ENCODE peak calls at places on chromosomes 4 and X, in four cellular contexts. G is HepG2, A is GM12878, V is A549. T is an unnamed sample.

GRCh38 chr4:19455196-19455595 is 796.5 kb upstream of the SLIT2 start:
- DNase-seq in V (no peak), A (no peak), G (no peak), T (no peak)

GRCh38 chr4:26441110-26441509 is 49.2 kb downstream of the CCKAR start:
- DNase-seq in G (peak; percentile 10), A (no peak), V (no peak), T (no peak)

GRCh38 chrX:53656845-53657244 is 29.7 kb downstream of the HUWE1 start:
- DNase-seq in G (no peak), A (no peak), V (no peak), T (no peak)

GRCh38 chrX:103883533-103883932 is 51.5 kb upstream of the RAB9B start:
- DNase-seq in V (no peak), A (no peak), G (no peak), T (no peak)

GRCh38 chr4:138889216-138889615 is 126.4 kb upstream of the NOCT start:
- DNase-seq in A (no peak), V (no peak), G (no peak), T (no peak)

GRCh38 chr4:57499786-57500185 is 389.6 kb upstream of the IGFBP7 start:
- DNase-seq in G (peak; percentile 42), A (no peak), V (no peak), T (peak; percentile 2)

GRCh38 chrX:71911023-71911730 is 532 bp downstream of the NHSL2 start:
- DNase-seq in A (no peak), G (no peak), V (peak; percentile 42), T (no peak)

GRCh38 chr4:25810815-25811690 is 51.7 kb downstream of the SEL1L3 start:
- DNase-seq in A (no peak), G (peak; percentile 60), V (peak; percentile 16), T (no peak)

GRCh38 chr4:36189511-36190226 is 54.6 kb downstream of the ARAP2 start:
- DNase-seq in A (peak; percentile 56), G (no peak), V (no peak), T (no peak)

GRCh38 chrX:21638311-21638710 is 19.8 kb downstream of the KLHL34 start:
- DNase-seq in G (no peak), A (no peak), V (no peak), T (no peak)

GRCh38 chr4:91448668-91449330 is 855.0 kb upstream of the GRID2 start:
- DNase-seq in V (no peak), G (no peak), A (no peak), T (no peak)

GRCh38 chr4:185567828-185568442 is 32.6 kb upstream of the PDLIM3 start:
- DNase-seq in G (peak; percentile 80), A (no peak), V (no peak), T (no peak)

GRCh38 chr4:113996599-113997177 is 17.2 kb upstream of the ARSJ start:
- DNase-seq in G (no peak), A (no peak), V (no peak), T (no peak)

GRCh38 chr4:58502839-58503238 is 1392.7 kb upstream of the IGFBP7 start:
- DNase-seq in A (no peak), G (no peak), V (no peak), T (no peak)

GRCh38 chr4:55615008-55615407 is 21.1 kb downstream of the NMU start:
- DNase-seq in G (no peak), V (no peak), A (no peak), T (peak; percentile 16)

GRCh38 chrX:137999071-137999470 is 433.1 kb downstream of the ZIC3 start:
- DNase-seq in G (no peak), A (no peak), V (no peak), T (no peak)

GRCh38 chr4:20454440-20455037 is 202.8 kb downstream of the SLIT2 start:
- DNase-seq in G (no peak), A (no peak), V (no peak), T (no peak)

GRCh38 chrX:78839711-78840110 is 92.2 kb downstream of the LPAR4 start:
- DNase-seq in A (no peak), V (no peak), G (no peak), T (no peak)

GRCh38 chr4:174423257-174423944 is 98.9 kb downstream of the HPGD start:
- DNase-seq in A (no peak), V (peak; percentile 54), G (no peak), T (peak; percentile 43)

GRCh38 chr4:38560763-38561558 is 103.0 kb upstream of the KLF3 start:
- DNase-seq in G (no peak), A (peak; percentile 54), V (no peak), T (no peak)

GRCh38 chr4:131044368-131044767 is 1948.4 kb downstream of the C4orf33 start:
- DNase-seq in A (no peak), V (no peak), G (no peak), T (no peak)

GRCh38 chr4:8647094-8647570 is 54.6 kb downstream of the CPZ start:
- DNase-seq in G (no peak), V (no peak), A (no peak), T (no peak)

GRCh38 chr4:98584265-98584664 is 74.1 kb downstream of the TSPAN5 start:
- DNase-seq in V (no peak), G (peak; percentile 80), A (no peak), T (no peak)

GRCh38 chr4:162274354-162274753 is 110.6 kb upstream of the FSTL5 start:
- DNase-seq in A (peak; percentile 40), G (no peak), V (no peak), T (no peak)

GRCh38 chr4:183797445-183798248 is 107.5 kb upstream of the STOX2 start:
- DNase-seq in V (peak; percentile 17), G (no peak), A (no peak), T (no peak)

GRCh38 chr4:176592976-176593375 is 199.7 kb downstream of the VEGFC start:
- DNase-seq in A (no peak), V (no peak), G (no peak), T (no peak)

GRCh38 chrX:24259544-24260240 is 54.2 kb downstream of the SUPT20HL2 start:
- DNase-seq in A (no peak), G (peak; percentile 56), V (peak; percentile 43), T (peak; percentile 14)

GRCh38 chr4:302381-302780 is 2.9 kb downstream of the ZNF732 start:
- DNase-seq in A (no peak), G (no peak), V (no peak), T (no peak)

GRCh38 chr4:148954011-148954749 is 512.0 kb upstream of the NR3C2 start:
- DNase-seq in A (no peak), V (no peak), G (no peak), T (no peak)

GRCh38 chrX:71579136-71579989 is 1.1 kb downstream of the GCNA start:
- DNase-seq in A (no peak), G (no peak), V (no peak), T (peak; percentile 7)

GRCh38 chr4:86606809-86607208 is 12.7 kb downstream of the PTPN13 start:
- DNase-seq in A (no peak), V (no peak), G (no peak), T (no peak)

GRCh38 chr4:14669418-14669817 is 332.9 kb upstream of the CPEB2 start:
- DNase-seq in V (no peak), A (no peak), G (no peak), T (no peak)

GRCh38 chr4:7244343-7244680 is 52.0 kb downstream of the SORCS2 start:
- DNase-seq in V (no peak), G (no peak), A (no peak), T (no peak)

GRCh38 chr4:55444822-55445221 is 49.1 kb downstream of the TMEM165 start:
- DNase-seq in G (peak; percentile 7), A (no peak), V (no peak), T (peak; percentile 15)

GRCh38 chr4:112857461-112857860 is 192.0 kb upstream of the ANK2 start:
- DNase-seq in G (no peak), A (no peak), V (peak; percentile 7), T (no peak)

GRCh38 chr4:117549624-117550023 is 464.2 kb upstream of the TRAM1L1 start:
- DNase-seq in G (no peak), A (no peak), V (no peak), T (no peak)

GRCh38 chrX:45850775-45851433 is 650.2 kb upstream of the DIPK2B start:
- DNase-seq in A (no peak), V (peak; percentile 15), G (peak; percentile 6), T (no peak)

GRCh38 chr4:53682196-53682595 is 90.9 kb upstream of the LNX1 start:
- DNase-seq in A (no peak), V (no peak), G (no peak), T (no peak)
- TF ChIP-seq CHD4 in A (no peak), V (no peak), G (no peak), T (no peak)

DNA sequence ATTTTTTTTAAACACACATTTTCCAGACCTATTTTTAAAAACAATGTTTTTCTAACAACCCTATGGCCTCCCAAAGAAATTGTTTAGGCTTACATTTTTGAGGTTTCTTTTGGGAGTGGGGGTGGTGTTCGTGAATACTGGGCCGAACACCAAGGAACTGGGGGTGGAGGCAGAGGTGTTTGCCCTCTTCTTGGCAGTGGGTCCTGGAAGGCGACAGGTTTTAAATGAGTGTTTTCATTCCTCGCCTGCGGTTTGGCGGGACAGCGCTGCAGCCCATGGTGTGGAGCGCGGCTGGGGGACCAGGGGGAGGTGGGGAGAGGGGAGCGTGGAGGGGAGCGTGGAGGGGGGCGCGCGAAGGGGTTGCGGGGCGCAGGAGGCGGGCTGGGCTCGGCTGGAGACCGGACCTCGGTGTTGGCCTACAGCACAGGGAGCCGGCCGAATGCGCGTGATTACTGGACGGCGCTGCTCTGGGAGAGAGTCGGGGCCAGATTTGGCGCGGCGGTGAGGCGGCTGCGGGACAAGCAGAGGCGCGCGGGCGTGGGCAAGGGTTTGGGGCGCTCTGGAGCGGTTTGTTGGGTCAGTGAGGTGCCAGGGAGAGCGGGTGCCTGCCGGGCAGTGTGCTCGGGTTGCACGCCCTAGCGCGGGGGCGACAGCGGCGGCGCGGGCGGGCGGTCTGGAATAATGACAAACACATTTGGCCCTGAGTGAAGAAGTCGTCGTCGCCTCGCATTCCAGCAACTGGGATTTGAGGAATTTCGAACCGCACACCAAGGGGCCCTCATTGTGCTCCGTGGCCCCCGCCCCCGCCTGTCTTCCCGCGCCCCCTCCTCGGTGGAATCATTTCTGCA is 762 bp downstream of the PDGFRA start:
- DNase-seq in G (no peak), V (no peak), A (no peak), T (no peak)
- TF ChIP-seq CHD4 in G (no peak), V (no peak), A (no peak), T (no peak)

GRCh38 chr4:84804126-84804525 is 162.4 kb downstream of the WDFY3 start:
- DNase-seq in A (no peak), G (no peak), V (no peak), T (no peak)
- TF ChIP-seq CHD4 in A (no peak), G (no peak), V (no peak), T (no peak)

GRCh38 chr4:10582966-10583365 is 101.6 kb downstream of the CLNK start:
- DNase-seq in G (no peak), A (no peak), V (no peak), T (no peak)

GRCh38 chr4:10579700-10580099 is 104.9 kb downstream of the CLNK start:
- DNase-seq in G (no peak), V (no peak), A (no peak), T (no peak)

GRCh38 chr4:10582059-10582686 is 102.4 kb downstream of the CLNK start:
- DNase-seq in G (peak; percentile 12), V (peak; percentile 8), A (no peak), T (peak; percentile 37)

GRCh38 chr4:10578027-10578426 is 106.5 kb downstream of the CLNK start:
- DNase-seq in A (peak; percentile 45), V (no peak), G (no peak), T (no peak)

DNA sequence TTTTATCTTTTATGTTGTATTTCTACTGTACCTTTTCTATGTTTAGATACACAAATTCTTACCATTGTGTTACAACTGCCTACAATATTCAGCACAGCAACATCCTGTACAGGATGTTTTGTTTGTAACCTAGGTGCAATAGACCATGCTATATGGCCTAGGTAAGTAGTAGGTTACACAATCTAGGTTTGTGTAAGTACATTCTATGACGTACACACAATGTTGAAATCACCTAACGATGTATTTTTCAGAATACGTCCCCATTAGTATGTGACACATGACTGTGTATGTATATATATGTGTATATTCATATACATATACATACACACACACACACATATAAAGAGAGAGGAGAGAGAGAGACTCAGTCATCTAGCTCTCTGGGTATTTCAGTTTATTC is 103.5 kb downstream of the CLNK start:
- DNase-seq in V (no peak), A (no peak), G (no peak), T (no peak)
- TF ChIP-seq CHD4 in V (no peak), A (no peak), G (no peak), T (no peak)